ENCODE peak calls at places on chromosomes 7 and 10, in nine cellular contexts. L, E, C, T, S, A, M, Q and P are unnamed samples.

GRCh38 chr10:69146756-69147155 is 22.8 kb downstream of the VPS26A start:
- DNase-seq in S (no peak), C (no peak), E (no peak), T (no peak), Q (no peak), M (no peak), L (no peak), A (no peak), P (no peak)

GRCh38 chr7:1673581-1674102 is 3.6 kb downstream of the ELFN1 start:
- DNase-seq in E (no peak), C (no peak), A (no peak), S (no peak), L (no peak), M (peak), Q (no peak), T (no peak), P (no peak)

GRCh38 chr7:107978815-107979408 is 24.0 kb downstream of the LAMB1 start:
- DNase-seq in S (no peak), C (no peak), Q (no peak), E (no peak), L (no peak), A (no peak), M (no peak), T (no peak), P (no peak)

GRCh38 chr10:80081026-80081425 is 2.6 kb downstream of the TMEM254 start:
- DNase-seq in E (no peak), A (no peak), Q (no peak), L (no peak), T (no peak), S (no peak), C (no peak), M (no peak), P (no peak)

GRCh38 chr7:14787551-14787950 is 115.0 kb downstream of the DGKB start:
- DNase-seq in E (no peak), M (no peak), S (no peak), T (no peak), Q (no peak), A (no peak), C (no peak), L (no peak), P (no peak)

GRCh38 chr7:24508301-24508700 is 65.0 kb upstream of the PALS2 start:
- DNase-seq in A (no peak), Q (no peak), T (no peak), C (no peak), S (peak), E (no peak), M (no peak), L (no peak), P (no peak)

GRCh38 chr10:58435297-58435696 is 50.1 kb downstream of the TFAM start:
- DNase-seq in T (no peak), L (peak), M (no peak), E (peak), A (no peak), Q (peak), S (peak), C (peak), P (no peak)

GRCh38 chr10:102196893-102197292 is 29.2 kb upstream of the ELOVL3 start:
- DNase-seq in L (no peak), M (no peak), S (no peak), A (no peak), C (peak), Q (no peak), E (no peak), T (no peak), P (no peak)

GRCh38 chr7:108203433-108204002 is 73.4 kb upstream of the LAMB4 start:
- DNase-seq in T (no peak), A (no peak), S (no peak), L (no peak), E (no peak), Q (no peak), M (no peak), C (no peak), P (no peak)

GRCh38 chr10:25059990-25060389 is 43.6 kb downstream of the THNSL1 start:
- DNase-seq in S (peak), L (peak), C (peak), A (no peak), M (peak), E (no peak), T (no peak), Q (peak), P (peak)

GRCh38 chr10:89644691-89644966 is 413 bp downstream of the PANK1 start:
- DNase-seq in C (no peak), L (no peak), Q (no peak), M (no peak), A (no peak), T (no peak), S (no peak), E (no peak), P (peak)

GRCh38 chr7:32536585-32536984 is 41.3 kb downstream of the AVL9 start:
- DNase-seq in C (peak), L (peak), M (no peak), T (no peak), A (no peak), S (no peak), Q (no peak), E (peak), P (no peak)

GRCh38 chr10:93945814-93946213 is 47.9 kb upstream of the PLCE1 start:
- DNase-seq in A (no peak), L (no peak), M (no peak), C (no peak), S (no peak), E (no peak), T (no peak), Q (no peak), P (no peak)

GRCh38 chr7:92375013-92375412 is 72.3 kb upstream of the GATAD1 start:
- DNase-seq in T (no peak), S (no peak), L (no peak), E (no peak), C (peak), M (no peak), Q (no peak), A (no peak), P (no peak)

GRCh38 chr7:55498142-55498541 is 74.2 kb downstream of the VOPP1 start:
- DNase-seq in E (no peak), C (no peak), L (no peak), A (no peak), Q (no peak), S (no peak), T (no peak), M (no peak), P (no peak)

GRCh38 chr7:32905175-32905662 is 13.7 kb upstream of the KBTBD2 start:
- DNase-seq in M (no peak), E (peak), L (peak), C (peak), S (peak), Q (no peak), T (no peak), A (peak), P (no peak)

GRCh38 chr7:67371429-67372305 is 375.0 kb downstream of the TYW1 start:
- DNase-seq in Q (peak), S (peak), T (peak), L (peak), C (peak), A (peak), M (no peak), E (peak), P (peak)

GRCh38 chr7:1341361-1341675 is 108.6 kb downstream of the UNCX start:
- DNase-seq in E (no peak), M (no peak), T (no peak), Q (no peak), L (no peak), A (no peak), S (no peak), C (no peak), P (no peak)

GRCh38 chr7:148623586-148624282 is 33.2 kb downstream of the C7orf33 start:
- DNase-seq in M (no peak), L (no peak), A (no peak), T (no peak), E (no peak), Q (no peak), S (no peak), C (peak), P (peak)

GRCh38 chr7:85090919-85091567 is 95.8 kb downstream of the SEMA3D start:
- DNase-seq in T (no peak), L (no peak), E (no peak), Q (no peak), M (no peak), C (no peak), A (no peak), S (no peak), P (no peak)

GRCh38 chr7:90455163-90456030 is 14.0 kb upstream of the PTTG1IP2 start:
- DNase-seq in S (peak), T (peak), Q (no peak), L (peak), A (no peak), E (peak), M (no peak), C (peak), P (no peak)

GRCh38 chr7:30733216-30733615 is 18.7 kb upstream of the INMT start:
- DNase-seq in Q (no peak), C (no peak), E (no peak), L (no peak), A (no peak), M (peak), S (no peak), T (no peak), P (no peak)

GRCh38 chr10:43206391-43207235 is 60.3 kb downstream of the RASGEF1A start:
- DNase-seq in S (no peak), L (no peak), E (no peak), C (no peak), Q (no peak), M (peak), T (no peak), A (no peak), P (no peak)

GRCh38 chr10:128022216-128023196 is 103.7 kb downstream of the MKI67 start:
- DNase-seq in Q (no peak), L (no peak), S (no peak), T (no peak), C (no peak), E (no peak), A (no peak), M (peak), P (no peak)

GRCh38 chr10:33321516-33321915 is 13.0 kb downstream of the NRP1 start:
- DNase-seq in S (no peak), E (no peak), Q (no peak), A (no peak), T (no peak), C (no peak), L (no peak), M (no peak), P (no peak)

GRCh38 chr10:12597800-12598750 is 248.7 kb downstream of the CAMK1D start:
- DNase-seq in Q (no peak), M (no peak), A (no peak), C (no peak), T (peak), E (no peak), L (no peak), S (no peak), P (no peak)